ENCODE peak calls at places on chromosomes 7 and 10, in five cellular contexts. Q is stimulated activated CD4-positive, alpha-beta T cell treated with anti-CD3 and anti-CD28 coated beads, Interleukin-12 subunit alpha, Interleukin-12 subunit beta, amount 100 ng/mL, for 48 hours; R is ACHN; P is CD8-positive, alpha-beta memory T cell; M is AG20443. U is an unnamed sample.

GRCh38 chr10:93475871-93476270 is 6.3 kb downstream of the MYOF start:
- DNase-seq in Q (no peak), R (no peak), P (no peak), M (peak), U (no peak)

GRCh38 chr7:65731562-65732035 is 141.3 kb upstream of the VKORC1L1 start:
- DNase-seq in Q (no peak), R (peak), P (no peak), M (peak), U (no peak)

GRCh38 chr7:22894585-22894984 is 71.9 kb upstream of the TOMM7 start:
- DNase-seq in Q (no peak), R (no peak), P (no peak), M (no peak), U (no peak)

GRCh38 chr10:29649561-29650551 is 15.1 kb upstream of the SVIL start:
- DNase-seq in Q (no peak), R (no peak), P (no peak), M (peak), U (no peak)

GRCh38 chr10:94310369-94310768 is 52.4 kb downstream of the NOC3L start:
- DNase-seq in Q (no peak), R (no peak), P (no peak), M (no peak), U (no peak)

GRCh38 chr10:5738427-5738826 is 53.8 kb downstream of the TASOR2 start:
- DNase-seq in Q (no peak), R (no peak), P (no peak), M (no peak), U (no peak)

GRCh38 chr10:58952747-58953466 is 223.5 kb upstream of the PHYHIPL start:
- DNase-seq in Q (no peak), R (peak), P (no peak), M (peak), U (peak)

GRCh38 chr10:26211781-26212444 is 4.7 kb upstream of the GAD2 start:
- DNase-seq in Q (no peak), R (no peak), P (no peak), M (no peak), U (no peak)

GRCh38 chr10:119595715-119596515 is 849 bp downstream of the TIAL1 start:
- DNase-seq in Q (peak), R (peak), P (peak), M (peak), U (peak)

GRCh38 chr7:79317728-79318127 is 135.7 kb downstream of the MAGI2 start:
- DNase-seq in Q (no peak), R (peak), P (no peak), M (peak), U (no peak)

GRCh38 chr10:79393924-79394610 is 46.8 kb downstream of the PPIF start:
- DNase-seq in Q (no peak), R (no peak), P (peak), M (no peak), U (no peak)

GRCh38 chr7:91286432-91286831 is 22.2 kb downstream of the FZD1 start:
- DNase-seq in Q (no peak), R (no peak), P (no peak), M (no peak), U (no peak)

GRCh38 chr10:26739087-26739631 is 41.7 kb downstream of the PDSS1 start:
- DNase-seq in Q (no peak), R (no peak), P (no peak), M (no peak), U (no peak)

GRCh38 chr7:876972-877311 is 588 bp downstream of the GET4 start:
- DNase-seq in Q (no peak), R (peak), P (no peak), M (no peak), U (no peak)

GRCh38 chr7:81211617-81212016 is 292.8 kb upstream of the SEMA3C start:
- DNase-seq in Q (no peak), R (no peak), P (no peak), M (peak), U (no peak)

GRCh38 chr7:27424749-27425148 is 182.1 kb downstream of the EVX1 start:
- DNase-seq in Q (no peak), R (no peak), P (no peak), M (no peak), U (no peak)

GRCh38 chr10:43037942-43038782 is 38.7 kb upstream of the RET start:
- DNase-seq in Q (no peak), R (no peak), P (no peak), M (peak), U (no peak)

GRCh38 chr7:5709347-5709950 is 72.0 kb downstream of the RNF216 start:
- DNase-seq in Q (no peak), R (no peak), P (no peak), M (peak), U (no peak)

GRCh38 chr10:3579845-3580244 is 205.2 kb downstream of the KLF6 start:
- DNase-seq in Q (no peak), R (no peak), P (no peak), M (no peak), U (no peak)

GRCh38 chr7:151014950-151015349 is 9.3 kb downstream of the ATG9B start:
- DNase-seq in Q (no peak), R (no peak), P (no peak), M (no peak), U (no peak)

GRCh38 chr10:78664929-78665525 is 403.7 kb upstream of the ZMIZ1 start:
- DNase-seq in Q (no peak), R (peak), P (no peak), M (no peak), U (no peak)

GRCh38 chr10:132066812-132067211 is 1.1 kb downstream of the JAKMIP3 start:
- DNase-seq in Q (no peak), R (no peak), P (no peak), M (no peak), U (no peak)